ENCODE peak calls at places on chromosomes 13 and 19, in four cellular contexts. H is activated effector memory CD4-positive, alpha-beta T cell treated with anti-CD3 and anti-CD28 coated beads, Interleukin-2, amount 50 U/mL, for 16 hours; O is activated T-cell treated with anti-CD3 and anti-CD28 coated beads for 24 hours; M is skeletal muscle cell. Y is an unnamed sample.

GRCh38 chr13:71979616-71980015 is 112.6 kb upstream of the DACH1 start:
- DNase-seq in H (no peak), M (no peak), O (no peak), Y (no peak)

GRCh38 chr13:88153353-88153752 is 482.2 kb downstream of the SLITRK5 start:
- DNase-seq in O (no peak), M (no peak), H (no peak), Y (no peak)

GRCh38 chr19:12834976-12835757 is 788 bp upstream of the RTBDN start:
- DNase-seq in M (no peak), H (peak; percentile 70), O (no peak), Y (no peak)

GRCh38 chr19:17755977-17756670 is 4.8 kb downstream of the FCHO1 start:
- DNase-seq in M (no peak), O (no peak), H (peak; percentile 80), Y (no peak)

GRCh38 chr13:71828117-71828516 is 38.9 kb downstream of the DACH1 start:
- DNase-seq in H (no peak), M (no peak), O (no peak), Y (no peak)

GRCh38 chr13:106117035-106117434 is 418.4 kb downstream of the EFNB2 start:
- DNase-seq in H (no peak), O (no peak), M (no peak), Y (no peak)

GRCh38 chr13:99214232-99214631 is 13.6 kb downstream of the UBAC2 start:
- DNase-seq in M (no peak), H (peak; percentile 77), O (peak; percentile 54), Y (no peak)

GRCh38 chr19:9871626-9872338 is 36.7 kb downstream of the PIN1 start:
- DNase-seq in M (no peak), H (no peak), O (no peak), Y (no peak)

GRCh38 chr13:67238277-67238859 is 8.2 kb upstream of the PCDH9 start:
- DNase-seq in H (no peak), M (no peak), O (no peak), Y (no peak)

GRCh38 chr13:20825476-20825875 is 51.7 kb upstream of the EEF1AKMT1 start:
- DNase-seq in O (no peak), M (no peak), H (no peak), Y (no peak)

GRCh38 chr19:5967994-5968430 is 9.9 kb downstream of the RANBP3 start:
- DNase-seq in O (no peak), M (peak; percentile 57), H (peak; percentile 86), Y (peak; percentile 78)

GRCh38 chr19:30666301-30666803 is 294.2 kb downstream of the ZNF536 start:
- DNase-seq in H (peak; percentile 79), O (peak; percentile 12), M (no peak), Y (no peak)

GRCh38 chr13:22461854-22462565 is 718.8 kb upstream of the SGCG start:
- DNase-seq in O (no peak), H (no peak), M (no peak), Y (no peak)

GRCh38 chr19:21580101-21580500 is 74.7 kb downstream of the ZNF429 start:
- DNase-seq in O (no peak), M (no peak), H (no peak), Y (no peak)

GRCh38 chr13:48492123-48493075 is 40.5 kb downstream of the RCBTB2 start:
- DNase-seq in H (peak; percentile 88), O (peak; percentile 51), M (no peak), Y (peak; percentile 92)

GRCh38 chr13:76189882-76190519 is 553.9 kb downstream of the LMO7 start:
- DNase-seq in H (no peak), O (no peak), M (no peak), Y (peak; percentile 72)

GRCh38 chr13:112012004-112012704 is 54.8 kb upstream of the SOX1 start:
- DNase-seq in H (no peak), M (no peak), O (no peak), Y (no peak)

GRCh38 chr13:24627090-24627714 is 53.0 kb upstream of the ATP12A start:
- DNase-seq in H (no peak), M (no peak), O (no peak), Y (no peak)

GRCh38 chr13:98447881-98448641 is 128.8 kb downstream of the STK24 start:
- DNase-seq in M (no peak), O (no peak), H (peak; percentile 72), Y (no peak)

GRCh38 chr19:38715540-38715939 is 28.7 kb downstream of the CAPN12 start:
- DNase-seq in O (no peak), H (no peak), M (no peak), Y (no peak)

GRCh38 chr19:6066661-6067646 is 43.3 kb downstream of the RFX2 start:
- DNase-seq in O (no peak), H (peak; percentile 75), M (no peak), Y (peak; percentile 98)

GRCh38 chr13:47121092-47121763 is 224.4 kb upstream of the HTR2A start:
- DNase-seq in M (no peak), O (no peak), H (no peak), Y (no peak)

GRCh38 chr19:19538077-19538764 is at the start of gene CILP2:
- DNase-seq in H (peak; percentile 79), M (no peak), O (no peak), Y (no peak)

GRCh38 chr13:110980921-110981320 is 66.1 kb upstream of the ANKRD10 start:
- DNase-seq in O (no peak), H (no peak), M (no peak), Y (no peak)

GRCh38 chr19:51715850-51716249 is 7.9 kb downstream of the HAS1 start:
- DNase-seq in M (no peak), H (no peak), O (no peak), Y (no peak)

GRCh38 chr13:99894835-99895427 is 76.6 kb downstream of the ZIC5 start:
- DNase-seq in H (no peak), O (no peak), M (no peak), Y (no peak)

GRCh38 chr19:17406039-17406886 is 833 bp upstream of the BST2 start:
- DNase-seq in H (peak; percentile 66), O (no peak), M (peak; percentile 10), Y (no peak)

GRCh38 chr19:10501971-10502523 is 1.1 kb downstream of the KEAP1 start:
- DNase-seq in M (no peak), O (peak; percentile 25), H (peak; percentile 81), Y (peak; percentile 85)

GRCh38 chr19:47469419-47469700 is 2.3 kb downstream of the SLC8A2 start:
- DNase-seq in O (no peak), M (no peak), H (no peak), Y (no peak)

GRCh38 chr19:42402376-42403116 is 12.4 kb upstream of the CNFN start:
- DNase-seq in O (no peak), M (no peak), H (no peak), Y (no peak)

GRCh38 chr13:93183302-93183701 is 43.3 kb upstream of the GPC6 start:
- DNase-seq in O (no peak), M (no peak), H (no peak), Y (no peak)

GRCh38 chr19:33393286-33394005 is 19.9 kb downstream of the CEBPG start:
- DNase-seq in M (no peak), H (no peak), O (no peak), Y (peak; percentile 71)

GRCh38 chr13:43728411-43728810 is 58.4 kb downstream of the ENOX1 start:
- DNase-seq in M (peak; percentile 25), H (no peak), O (no peak), Y (no peak)

GRCh38 chr19:8532170-8532569 is 18.2 kb upstream of the ZNF414 start:
- DNase-seq in O (no peak), H (no peak), M (no peak), Y (no peak)

GRCh38 chr13:109314101-109314500 is 472.3 kb downstream of the IRS2 start:
- DNase-seq in M (no peak), O (no peak), H (no peak), Y (no peak)

GRCh38 chr19:14556662-14557188 is 15.1 kb downstream of the NDUFB7 start:
- DNase-seq in O (peak; percentile 63), M (no peak), H (peak; percentile 90), Y (peak; percentile 93)

GRCh38 chr13:45325806-45326205 is 15.2 kb downstream of the TPT1 start:
- DNase-seq in M (peak; percentile 77), O (no peak), H (no peak), Y (peak; percentile 82)

Y was measured in posterior vena cava.